ENCODE peak calls at places on chromosome 20, in nine cellular contexts. L is lower lobe of right lung; W is H1; R is ovary; Z is astrocyte; G is right cardiac atrium; F is sigmoid colon; I is WERI-Rb-1; U is effector memory CD4-positive, alpha-beta T cell. P is an unnamed sample.
A peak's percentile ranks its signal among the peaks of the same experiment; 100 is the strongest.

GRCh38 chr20:36932476-36933426 is 18.8 kb downstream of the SAMHD1 start:
- DNase-seq in L (no peak), W (no peak), R (no peak), Z (peak; percentile 60), G (no peak), F (no peak), I (no peak), U (no peak), P (no peak)

GRCh38 chr20:5513975-5514516 is 197.3 kb upstream of the PROKR2 start:
- DNase-seq in L (no peak), W (no peak), R (no peak), Z (peak; percentile 23), G (no peak), F (no peak), I (no peak), U (no peak), P (no peak)

GRCh38 chr20:33684533-33685327 is 1.5 kb downstream of the E2F1 start:
- DNase-seq in L (no peak), W (no peak), R (no peak), Z (no peak), G (no peak), F (no peak), I (peak; percentile 85), U (no peak), P (no peak)

GRCh38 chr20:20939006-20939405 is 167.2 kb downstream of the LINC00237 start:
- DNase-seq in L (no peak), W (no peak), R (no peak), Z (no peak), G (no peak), F (no peak), I (no peak), U (no peak), P (no peak)

GRCh38 chr20:35133735-35134134 is 13.4 kb downstream of the EDEM2 start:
- DNase-seq in L (no peak), W (no peak), R (no peak), Z (no peak), G (no peak), F (no peak), I (no peak), U (no peak), P (no peak)

GRCh38 chr20:3172933-3173581 is at the start of gene LZTS3:
- DNase-seq in L (peak; percentile 80), W (peak; percentile 92), R (peak; percentile 84), Z (peak; percentile 25), G (peak; percentile 83), F (peak; percentile 92), I (peak; percentile 77), U (peak; percentile 83), P (no peak)

GRCh38 chr20:20457392-20458126 is 89.7 kb downstream of the INSM1 start:
- DNase-seq in L (no peak), W (no peak), R (no peak), Z (peak; percentile 63), G (no peak), F (no peak), I (no peak), U (no peak), P (no peak)

GRCh38 chr20:20920433-20920832 is 185.7 kb downstream of the LINC00237 start:
- DNase-seq in L (no peak), W (no peak), R (no peak), Z (no peak), G (no peak), F (no peak), I (no peak), U (no peak), P (no peak)

GRCh38 chr20:51469578-51470520 is 72.7 kb downstream of the NFATC2 start:
- DNase-seq in L (no peak), W (no peak), R (peak; percentile 37), Z (no peak), G (no peak), F (no peak), I (no peak), U (no peak), P (no peak)

GRCh38 chr20:53883098-53883762 is 187.2 kb downstream of the BCAS1 start:
- DNase-seq in L (no peak), W (no peak), R (no peak), Z (peak; percentile 88), G (no peak), F (no peak), I (no peak), U (no peak), P (no peak)

GRCh38 chr20:59818911-59819310 is 114.5 kb downstream of the SYCP2 start:
- DNase-seq in L (no peak), W (no peak), R (no peak), Z (no peak), G (no peak), F (no peak), I (no peak), U (no peak), P (no peak)

GRCh38 chr20:35561268-35561667 is 19.4 kb downstream of the ERGIC3 start:
- DNase-seq in L (no peak), W (peak; percentile 66), R (peak; percentile 18), Z (peak; percentile 38), G (no peak), F (no peak), I (peak; percentile 69), U (no peak), P (no peak)

GRCh38 chr20:58906894-58907293 is 54.4 kb downstream of the GNAS start:
- DNase-seq in L (no peak), W (no peak), R (no peak), Z (peak; percentile 70), G (no peak), F (no peak), I (no peak), U (no peak), P (no peak)

DNA sequence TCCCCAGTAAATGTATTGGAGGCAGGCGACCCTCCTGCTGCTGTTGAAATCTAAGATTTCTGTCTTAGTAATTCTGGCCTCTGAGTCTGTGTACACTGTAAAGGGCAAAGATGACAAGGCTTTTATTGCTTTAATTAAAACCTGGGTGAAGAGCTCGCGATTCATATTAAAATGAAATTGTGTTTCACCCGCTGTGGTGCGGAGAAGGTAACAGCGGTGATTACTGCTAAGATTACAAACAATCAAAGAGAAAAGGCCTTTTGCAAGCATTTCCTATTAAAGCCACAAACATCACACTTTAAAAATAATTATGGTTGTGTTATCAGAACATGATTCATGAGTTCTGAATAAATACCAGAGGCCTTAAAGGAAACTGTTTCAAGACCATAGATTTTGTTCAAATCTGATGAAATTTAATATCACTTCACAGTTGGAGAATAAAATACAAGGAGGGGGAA is 69.3 kb downstream of the TOX2 start:
- DNase-seq in L (no peak), W (no peak), R (no peak), Z (peak; percentile 22), G (no peak), F (no peak), I (no peak), U (no peak), P (no peak)
- H3K9me3 ChIP-seq in L (no peaks in the 10 kb centered on the region), W (no peaks in the 10 kb centered on the region), R (no peaks in the 10 kb centered on the region), Z (no peaks in the 10 kb centered on the region), G (no peaks in the 10 kb centered on the region), F (no peaks in the 10 kb centered on the region), I (no peaks in the 10 kb centered on the region), U (no peaks in the 10 kb centered on the region), P (no peaks in the 10 kb centered on the region)

GRCh38 chr20:25084616-25085187 is 2.8 kb upstream of the VSX1 start:
- DNase-seq in L (no peak), W (peak; percentile 68), R (no peak), Z (no peak), G (no peak), F (no peak), I (no peak), U (no peak), P (no peak)
- H3K9me3 ChIP-seq in L (no peaks in the 10 kb centered on the region), W (no peaks in the 10 kb centered on the region), R (peaks cover 3% of the 10 kb centered on the region), Z (no peaks in the 10 kb centered on the region), G (no peaks in the 10 kb centered on the region), F (no peaks in the 10 kb centered on the region), I (no peaks in the 10 kb centered on the region), U (no peaks in the 10 kb centered on the region), P (no peaks in the 10 kb centered on the region)

GRCh38 chr20:31330893-31331292 is 22.5 kb upstream of the DEFB116 start:
- DNase-seq in L (no peak), W (no peak), R (no peak), Z (no peak), G (no peak), F (no peak), I (no peak), U (no peak), P (no peak)
- H3K9me3 ChIP-seq in L (no peaks in the 10 kb centered on the region), W (peaks cover 42% of the 10 kb centered on the region), R (no peaks in the 10 kb centered on the region), Z (peaks cover 2% of the 10 kb centered on the region), G (no peaks in the 10 kb centered on the region), F (no peaks in the 10 kb centered on the region), I (peaks cover 5% of the 10 kb centered on the region), U (no peaks in the 10 kb centered on the region), P (no peaks in the 10 kb centered on the region)

GRCh38 chr20:64026-64603 is 23.4 kb upstream of the DEFB125 start:
- DNase-seq in L (no peak), W (no peak), R (no peak), Z (no peak), G (no peak), F (no peak), I (no peak), U (no peak), P (no peak)
- H3K9me3 ChIP-seq in L (no peaks in the 10 kb centered on the region), W (peaks cover 73% of the 10 kb centered on the region), R (peaks cover 10% of the 10 kb centered on the region), Z (peaks cover 30% of the 10 kb centered on the region), G (no peaks in the 10 kb centered on the region), F (no peaks in the 10 kb centered on the region), I (no peaks in the 10 kb centered on the region), U (no peaks in the 10 kb centered on the region), P (no peaks in the 10 kb centered on the region)

GRCh38 chr20:56014998-56015397 is 9.7 kb upstream of the CBLN4 start:
- DNase-seq in L (no peak), W (no peak), R (no peak), Z (no peak), G (no peak), F (no peak), I (no peak), U (no peak), P (no peak)

GRCh38 chr20:56018750-56019149 is 13.4 kb upstream of the CBLN4 start:
- DNase-seq in L (no peak), W (no peak), R (no peak), Z (no peak), G (no peak), F (no peak), I (no peak), U (no peak), P (no peak)

GRCh38 chr20:56017560-56017959 is 12.2 kb upstream of the CBLN4 start:
- DNase-seq in L (no peak), W (no peak), R (no peak), Z (no peak), G (no peak), F (no peak), I (no peak), U (no peak), P (no peak)

GRCh38 chr20:56018194-56018593 is 12.9 kb upstream of the CBLN4 start:
- DNase-seq in L (no peak), W (no peak), R (no peak), Z (no peak), G (no peak), F (no peak), I (no peak), U (no peak), P (no peak)
- H3K9me3 ChIP-seq in L (no peaks in the 10 kb centered on the region), W (peaks cover 68% of the 10 kb centered on the region), R (no peaks in the 10 kb centered on the region), Z (peaks cover 11% of the 10 kb centered on the region), G (no peaks in the 10 kb centered on the region), F (no peaks in the 10 kb centered on the region), I (no peaks in the 10 kb centered on the region), U (no peaks in the 10 kb centered on the region), P (no peaks in the 10 kb centered on the region)

DNA sequence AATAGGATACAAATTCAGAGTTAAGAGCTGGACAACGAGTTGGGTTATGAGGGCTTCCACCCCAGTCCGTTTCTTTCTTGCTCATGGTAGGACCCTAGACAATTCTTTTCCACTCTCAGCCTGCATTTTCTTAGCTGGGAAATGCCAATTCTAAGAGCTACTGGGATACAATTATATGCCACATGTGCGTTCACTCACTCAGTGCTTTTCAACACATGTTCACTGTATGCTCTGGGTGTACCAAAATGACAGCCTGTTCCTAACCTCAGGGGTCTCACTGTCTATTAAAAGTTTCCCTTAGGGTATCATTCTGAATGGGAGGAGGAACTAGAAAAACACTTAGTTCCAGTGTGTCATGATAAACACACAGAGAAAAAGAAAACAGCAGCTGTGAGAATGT is 505 bp upstream of the DEFB115 start:
- DNase-seq in L (no peak), W (no peak), R (no peak), Z (no peak), G (no peak), F (no peak), I (no peak), U (no peak), P (no peak)
- H3K9me3 ChIP-seq in L (no peaks in the 10 kb centered on the region), W (peaks cover 86% of the 10 kb centered on the region), R (no peaks in the 10 kb centered on the region), Z (peaks cover 4% of the 10 kb centered on the region), G (no peaks in the 10 kb centered on the region), F (no peaks in the 10 kb centered on the region), I (no peaks in the 10 kb centered on the region), U (no peaks in the 10 kb centered on the region), P (no peaks in the 10 kb centered on the region)